ENCODE peak calls at places on chromosomes 12 and 14, in seven cellular contexts. One of them, this sample, is unnamed.

GRCh38 chr12:24230061-24230460 is 280.6 kb upstream of the SOX5 start:
- DNase-seq in MM.1S: no peak
- DNase-seq in OCI-LY7: no peak
- DNase-seq in colonic mucosa: no peak
- DNase-seq in kidney: no peak
- DNase-seq in HFFc6: no peak
- DNase-seq in foreskin fibroblast: no peak
- DNase-seq in this sample: no peak

GRCh38 chr12:24475337-24475736 is 473.6 kb downstream of the BCAT1 start:
- DNase-seq in HFFc6: no peak
- DNase-seq in foreskin fibroblast: no peak
- DNase-seq in OCI-LY7: no peak
- DNase-seq in kidney: no peak
- DNase-seq in colonic mucosa: no peak
- DNase-seq in MM.1S: no peak
- DNase-seq in this sample: no peak

GRCh38 chr12:39572551-39572950 is 47.1 kb downstream of the ABCD2 start:
- DNase-seq in MM.1S: no peak
- DNase-seq in kidney: no peak
- DNase-seq in foreskin fibroblast: no peak
- DNase-seq in HFFc6: no peak
- DNase-seq in colonic mucosa: no peak
- DNase-seq in OCI-LY7: no peak
- DNase-seq in this sample: no peak

GRCh38 chr14:50864237-50864636 is 7.6 kb upstream of the ABHD12B start:
- DNase-seq in MM.1S: no peak
- DNase-seq in foreskin fibroblast: no peak
- DNase-seq in HFFc6: no peak
- DNase-seq in kidney: no peak
- DNase-seq in colonic mucosa: no peak
- DNase-seq in OCI-LY7: no peak
- DNase-seq in this sample: no peak

GRCh38 chr12:40921563-40922163 is 229.4 kb downstream of the CNTN1 start:
- DNase-seq in foreskin fibroblast: peak; percentile 45
- DNase-seq in colonic mucosa: no peak
- DNase-seq in OCI-LY7: peak; percentile 37
- DNase-seq in MM.1S: peak; percentile 48
- DNase-seq in kidney: no peak
- DNase-seq in HFFc6: peak; percentile 7
- DNase-seq in this sample: peak; percentile 8

GRCh38 chr14:96905825-96906224 is 108.6 kb downstream of the VRK1 start:
- DNase-seq in foreskin fibroblast: no peak
- DNase-seq in OCI-LY7: no peak
- DNase-seq in kidney: no peak
- DNase-seq in HFFc6: no peak
- DNase-seq in MM.1S: no peak
- DNase-seq in colonic mucosa: no peak
- DNase-seq in this sample: no peak

GRCh38 chr12:120234643-120235368 is 30.7 kb downstream of the PXN start:
- DNase-seq in colonic mucosa: peak; percentile 74
- DNase-seq in OCI-LY7: peak; percentile 19
- DNase-seq in foreskin fibroblast: peak; percentile 99
- DNase-seq in kidney: peak; percentile 96
- DNase-seq in MM.1S: no peak
- DNase-seq in HFFc6: peak; percentile 99
- DNase-seq in this sample: no peak

GRCh38 chr14:105487449-105487985 is 831 bp downstream of the CRIP1 start:
- DNase-seq in kidney: peak; percentile 90
- DNase-seq in MM.1S: peak; percentile 56
- DNase-seq in HFFc6: no peak
- DNase-seq in colonic mucosa: peak; percentile 78
- DNase-seq in OCI-LY7: no peak
- DNase-seq in foreskin fibroblast: no peak
- DNase-seq in this sample: no peak

GRCh38 chr14:71240866-71241520 is 333.7 kb downstream of the PCNX1 start:
- DNase-seq in HFFc6: no peak
- DNase-seq in colonic mucosa: no peak
- DNase-seq in MM.1S: no peak
- DNase-seq in OCI-LY7: no peak
- DNase-seq in foreskin fibroblast: no peak
- DNase-seq in kidney: no peak
- DNase-seq in this sample: no peak

GRCh38 chr12:59194794-59195193 is 274.5 kb upstream of the LRIG3 start:
- DNase-seq in HFFc6: no peak
- DNase-seq in MM.1S: no peak
- DNase-seq in foreskin fibroblast: no peak
- DNase-seq in kidney: peak; percentile 18
- DNase-seq in OCI-LY7: no peak
- DNase-seq in colonic mucosa: no peak
- DNase-seq in this sample: no peak

GRCh38 chr14:68473794-68474193 is 319.1 kb downstream of the ZFP36L1 start:
- DNase-seq in colonic mucosa: no peak
- DNase-seq in OCI-LY7: peak; percentile 66
- DNase-seq in kidney: no peak
- DNase-seq in HFFc6: peak; percentile 14
- DNase-seq in foreskin fibroblast: peak; percentile 59
- DNase-seq in MM.1S: no peak
- DNase-seq in this sample: no peak

GRCh38 chr14:81427348-81428058 is 27.4 kb upstream of the STON2 start:
- DNase-seq in OCI-LY7: no peak
- DNase-seq in HFFc6: no peak
- DNase-seq in foreskin fibroblast: no peak
- DNase-seq in MM.1S: no peak
- DNase-seq in colonic mucosa: peak; percentile 31
- DNase-seq in kidney: no peak
- DNase-seq in this sample: no peak

GRCh38 chr12:54162741-54163140 is 26.0 kb downstream of the SMUG1 start:
- DNase-seq in colonic mucosa: no peak
- DNase-seq in OCI-LY7: no peak
- DNase-seq in MM.1S: no peak
- DNase-seq in kidney: no peak
- DNase-seq in foreskin fibroblast: no peak
- DNase-seq in HFFc6: no peak
- DNase-seq in this sample: no peak

GRCh38 chr12:123934016-123934620 is 38.5 kb downstream of the CCDC92 start:
- DNase-seq in MM.1S: no peak
- DNase-seq in kidney: peak; percentile 29
- DNase-seq in OCI-LY7: peak; percentile 16
- DNase-seq in foreskin fibroblast: no peak
- DNase-seq in colonic mucosa: no peak
- DNase-seq in HFFc6: no peak
- DNase-seq in this sample: no peak

GRCh38 chr12:90401185-90401584 is 553.8 kb downstream of the CCER1 start:
- DNase-seq in OCI-LY7: no peak
- DNase-seq in HFFc6: no peak
- DNase-seq in foreskin fibroblast: no peak
- DNase-seq in colonic mucosa: no peak
- DNase-seq in kidney: no peak
- DNase-seq in MM.1S: no peak
- DNase-seq in this sample: no peak

GRCh38 chr12:124605869-124606774 is 38.7 kb upstream of the NCOR2 start:
- DNase-seq in MM.1S: no peak
- DNase-seq in foreskin fibroblast: no peak
- DNase-seq in HFFc6: no peak
- DNase-seq in colonic mucosa: no peak
- DNase-seq in kidney: no peak
- DNase-seq in OCI-LY7: no peak
- DNase-seq in this sample: no peak

GRCh38 chr14:72666610-72667009 is 227.3 kb downstream of the DPF3 start:
- DNase-seq in foreskin fibroblast: peak; percentile 93
- DNase-seq in colonic mucosa: no peak
- DNase-seq in OCI-LY7: no peak
- DNase-seq in kidney: no peak
- DNase-seq in HFFc6: peak; percentile 85
- DNase-seq in MM.1S: no peak
- DNase-seq in this sample: no peak

GRCh38 chr12:112122823-112123690 is 2.3 kb upstream of the TRAFD1 start:
- DNase-seq in HFFc6: peak; percentile 81
- DNase-seq in OCI-LY7: no peak
- DNase-seq in foreskin fibroblast: peak; percentile 85
- DNase-seq in colonic mucosa: no peak
- DNase-seq in MM.1S: no peak
- DNase-seq in kidney: no peak
- DNase-seq in this sample: no peak

GRCh38 chr14:53109028-53109687 is 44.0 kb downstream of the DDHD1 start:
- DNase-seq in OCI-LY7: peak; percentile 43
- DNase-seq in colonic mucosa: no peak
- DNase-seq in MM.1S: peak; percentile 75
- DNase-seq in foreskin fibroblast: no peak
- DNase-seq in kidney: no peak
- DNase-seq in HFFc6: no peak
- DNase-seq in this sample: peak; percentile 56

GRCh38 chr14:72780771-72781170 is 113.1 kb downstream of the DPF3 start:
- DNase-seq in colonic mucosa: peak; percentile 9
- DNase-seq in MM.1S: no peak
- DNase-seq in HFFc6: peak; percentile 49
- DNase-seq in OCI-LY7: no peak
- DNase-seq in kidney: no peak
- DNase-seq in foreskin fibroblast: peak; percentile 90
- DNase-seq in this sample: no peak

GRCh38 chr14:85528080-85528881 is 1.7 kb upstream of the FLRT2 start:
- DNase-seq in kidney: no peak
- DNase-seq in MM.1S: no peak
- DNase-seq in HFFc6: peak; percentile 78
- DNase-seq in colonic mucosa: peak; percentile 19
- DNase-seq in foreskin fibroblast: peak; percentile 93
- DNase-seq in OCI-LY7: no peak
- DNase-seq in this sample: no peak

GRCh38 chr14:21924479-21924878 is 250.9 kb upstream of the OR4E1 start:
- DNase-seq in OCI-LY7: peak; percentile 98
- DNase-seq in HFFc6: no peak
- DNase-seq in MM.1S: peak; percentile 46
- DNase-seq in kidney: no peak
- DNase-seq in foreskin fibroblast: no peak
- DNase-seq in colonic mucosa: no peak
- DNase-seq in this sample: peak; percentile 13

GRCh38 chr12:66823857-66824570 is 145.1 kb upstream of the GRIP1 start:
- DNase-seq in foreskin fibroblast: peak; percentile 1
- DNase-seq in OCI-LY7: no peak
- DNase-seq in colonic mucosa: no peak
- DNase-seq in kidney: no peak
- DNase-seq in MM.1S: no peak
- DNase-seq in HFFc6: no peak
- DNase-seq in this sample: no peak

GRCh38 chr12:106924458-106924857 is 31.2 kb upstream of the TMEM263 start:
- DNase-seq in colonic mucosa: no peak
- DNase-seq in OCI-LY7: no peak
- DNase-seq in MM.1S: no peak
- DNase-seq in HFFc6: no peak
- DNase-seq in kidney: no peak
- DNase-seq in foreskin fibroblast: no peak
- DNase-seq in this sample: no peak

GRCh38 chr12:77928078-77928477 is 97.4 kb downstream of the NAV3 start:
- DNase-seq in kidney: no peak
- DNase-seq in OCI-LY7: no peak
- DNase-seq in HFFc6: no peak
- DNase-seq in colonic mucosa: no peak
- DNase-seq in MM.1S: no peak
- DNase-seq in foreskin fibroblast: no peak
- DNase-seq in this sample: no peak

DNA sequence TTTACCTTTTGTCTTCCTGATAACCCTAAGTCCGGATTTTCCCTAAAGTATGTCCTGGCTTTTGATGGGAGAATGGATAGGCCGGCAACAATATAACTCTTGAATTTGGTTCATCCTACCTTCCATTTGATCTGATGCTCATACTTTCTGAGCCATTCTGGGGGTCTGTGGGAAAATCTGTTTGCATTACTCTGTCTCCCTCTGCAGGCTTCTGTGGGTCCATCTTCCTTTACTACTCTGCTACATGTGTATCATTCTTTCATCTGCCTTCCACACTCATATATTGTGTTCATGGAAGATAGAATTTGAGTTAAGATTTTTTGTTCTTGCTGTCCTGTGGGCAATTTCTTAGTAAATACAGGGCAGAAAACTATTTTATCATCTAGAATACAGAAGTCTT is 101.5 kb downstream of the NAV3 start:
- DNase-seq in foreskin fibroblast: no peak
- DNase-seq in HFFc6: no peak
- DNase-seq in kidney: no peak
- DNase-seq in MM.1S: no peak
- DNase-seq in colonic mucosa: no peak
- DNase-seq in OCI-LY7: peak; percentile 37
- DNase-seq in this sample: no peak
- TF ChIP-seq CTCF in foreskin fibroblast: no peak
- TF ChIP-seq CTCF in HFFc6: peak; percentile 47
- TF ChIP-seq CTCF in kidney: no peak
- TF ChIP-seq CTCF in MM.1S: peak; percentile 20
- TF ChIP-seq CTCF in colonic mucosa: no peak
- TF ChIP-seq CTCF in OCI-LY7: peak; percentile 83
- TF ChIP-seq CTCF in this sample: no peak

DNA sequence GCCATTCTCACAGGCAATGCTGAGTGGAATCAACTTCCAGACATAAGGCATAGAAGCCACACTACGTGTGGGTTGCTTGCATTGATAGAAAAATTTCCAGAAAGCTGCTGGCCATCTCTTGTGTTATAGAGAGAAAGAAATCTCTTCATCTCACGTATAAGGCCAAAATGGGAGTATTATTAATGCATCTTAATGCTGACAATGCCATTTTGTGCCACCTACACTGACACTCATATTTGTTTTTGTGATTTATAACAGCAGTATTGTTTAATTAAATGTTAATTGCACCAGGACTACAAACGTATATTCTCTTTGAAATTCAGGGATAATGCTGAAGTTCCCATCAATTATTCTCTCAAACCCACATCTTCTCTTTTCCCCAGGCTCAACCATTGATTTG is 56.1 kb upstream of the TMEM132D start:
- DNase-seq in foreskin fibroblast: no peak
- DNase-seq in kidney: no peak
- DNase-seq in HFFc6: no peak
- DNase-seq in colonic mucosa: no peak
- DNase-seq in OCI-LY7: no peak
- DNase-seq in MM.1S: no peak
- DNase-seq in this sample: no peak
- TF ChIP-seq CTCF in foreskin fibroblast: no peak
- TF ChIP-seq CTCF in kidney: no peak
- TF ChIP-seq CTCF in HFFc6: no peak
- TF ChIP-seq CTCF in colonic mucosa: no peak
- TF ChIP-seq CTCF in OCI-LY7: no peak
- TF ChIP-seq CTCF in MM.1S: no peak
- TF ChIP-seq CTCF in this sample: no peak

GRCh38 chr14:77032854-77033621 is 4.5 kb upstream of the IRF2BPL start:
- DNase-seq in colonic mucosa: peak; percentile 90
- DNase-seq in HFFc6: peak; percentile 98
- DNase-seq in MM.1S: peak; percentile 53
- DNase-seq in kidney: peak; percentile 98
- DNase-seq in OCI-LY7: peak; percentile 73
- DNase-seq in foreskin fibroblast: peak; percentile 99
- DNase-seq in this sample: peak; percentile 81
- TF ChIP-seq CTCF in colonic mucosa: no peak
- TF ChIP-seq CTCF in HFFc6: peak; percentile 4
- TF ChIP-seq CTCF in MM.1S: no peak
- TF ChIP-seq CTCF in kidney: peak; percentile 14
- TF ChIP-seq CTCF in OCI-LY7: no peak
- TF ChIP-seq CTCF in foreskin fibroblast: no peak
- TF ChIP-seq CTCF in this sample: no peak

DNA sequence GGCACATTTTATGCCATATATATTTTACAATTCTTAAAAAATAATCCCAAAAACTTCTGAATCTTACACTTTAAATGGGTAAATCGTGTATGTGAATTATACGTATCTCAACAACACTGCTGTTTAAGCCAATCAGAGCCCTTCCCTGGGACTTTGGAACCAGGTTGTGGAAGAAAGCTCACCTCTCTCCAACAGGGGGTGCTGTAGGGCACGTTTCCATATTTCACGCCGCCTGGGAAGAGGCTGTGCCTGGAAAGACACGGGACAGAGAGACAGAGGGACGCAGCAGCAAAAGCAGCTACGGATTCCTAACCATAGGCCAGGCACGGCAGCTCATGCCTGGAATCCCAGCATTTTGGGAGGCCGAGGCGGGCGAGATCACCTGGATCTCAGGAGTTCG is 29.4 kb upstream of the FBRSL1 start:
- DNase-seq in kidney: peak; percentile 32
- DNase-seq in MM.1S: no peak
- DNase-seq in HFFc6: no peak
- DNase-seq in OCI-LY7: no peak
- DNase-seq in colonic mucosa: peak; percentile 42
- DNase-seq in foreskin fibroblast: no peak
- DNase-seq in this sample: no peak
- TF ChIP-seq CTCF in kidney: no peak
- TF ChIP-seq CTCF in MM.1S: peak; percentile 15
- TF ChIP-seq CTCF in HFFc6: peak; percentile 51
- TF ChIP-seq CTCF in OCI-LY7: peak; percentile 67
- TF ChIP-seq CTCF in colonic mucosa: no peak
- TF ChIP-seq CTCF in foreskin fibroblast: no peak
- TF ChIP-seq CTCF in this sample: no peak